ENCODE peak calls at places on chromosomes 2 and 18, in eight cellular contexts. S, D, B, Y, T, I, H and C are unnamed samples.

GRCh38 chr2:220662415-220662814 is 909.7 kb downstream of the EPHA4 start:
- DNase-seq in D (no peak), S (no peak), I (no peak), Y (no peak), B (no peak), H (no peak), T (no peak), C (no peak)

GRCh38 chr2:70202236-70202806 is 11.5 kb upstream of the C2orf42 start:
- DNase-seq in Y (no peak), I (no peak), T (no peak), H (no peak), D (no peak), S (no peak), B (no peak), C (no peak)

GRCh38 chr18:8601277-8602032 is 7.8 kb upstream of the RAB12 start:
- DNase-seq in H (no peak), I (no peak), T (no peak), B (no peak), Y (no peak), D (no peak), S (no peak), C (no peak)

GRCh38 chr2:27735263-27735904 is 36.1 kb upstream of the MRPL33 start:
- DNase-seq in I (peak; percentile 81), T (peak; percentile 70), D (no peak), B (peak; percentile 66), Y (peak; percentile 50), S (peak; percentile 35), H (peak; percentile 69), C (peak; percentile 92)

GRCh38 chr18:5294113-5294617 is 1.4 kb downstream of the ZBTB14 start:
- DNase-seq in B (peak; percentile 48), H (peak; percentile 46), I (no peak), Y (peak; percentile 10), D (peak; percentile 0), T (peak; percentile 48), S (no peak), C (peak; percentile 38)

GRCh38 chr2:32832821-32833220 is 113.9 kb upstream of the LTBP1 start:
- DNase-seq in I (peak; percentile 6), D (no peak), H (no peak), Y (peak; percentile 86), B (no peak), T (no peak), S (no peak), C (peak; percentile 21)

GRCh38 chr2:88442061-88442460 is 10.4 kb downstream of the FOXI3 start:
- DNase-seq in I (no peak), Y (no peak), T (no peak), B (no peak), D (no peak), S (no peak), H (no peak), C (no peak)

GRCh38 chr2:30629866-30630265 is 177.4 kb downstream of the CAPN13 start:
- DNase-seq in H (no peak), Y (peak; percentile 78), T (no peak), D (peak; percentile 11), S (no peak), I (no peak), B (no peak), C (no peak)

GRCh38 chr2:38376346-38376682 is 759 bp downstream of the ATL2 start:
- DNase-seq in S (peak; percentile 19), B (peak; percentile 41), H (no peak), D (peak; percentile 91), Y (peak; percentile 68), I (peak; percentile 57), T (peak; percentile 44), C (no peak)

GRCh38 chr18:57008001-57008686 is 138.7 kb upstream of the BOD1L2 start:
- DNase-seq in H (no peak), B (no peak), T (no peak), I (no peak), D (no peak), Y (no peak), S (no peak), C (no peak)

GRCh38 chr18:66694857-66695256 is 91.0 kb upstream of the CDH19 start:
- DNase-seq in I (no peak), B (no peak), T (no peak), H (no peak), S (no peak), Y (no peak), D (no peak), C (no peak)

GRCh38 chr2:238868067-238868524 is 20.2 kb downstream of the TWIST2 start:
- DNase-seq in D (no peak), I (no peak), B (no peak), T (no peak), Y (no peak), S (no peak), H (no peak), C (no peak)

GRCh38 chr2:86453838-86454237 is 12.7 kb downstream of the KDM3A start:
- DNase-seq in H (no peak), D (no peak), T (no peak), I (peak; percentile 33), S (no peak), B (no peak), Y (peak; percentile 92), C (no peak)

GRCh38 chr2:129859141-129859540 is 120.3 kb upstream of the RAB6C start:
- DNase-seq in H (no peak), S (no peak), B (no peak), T (no peak), D (no peak), I (no peak), Y (no peak), C (no peak)

GRCh38 chr2:32010670-32011565 is at the start of gene MEMO1:
- DNase-seq in S (peak; percentile 83), Y (peak; percentile 94), B (peak; percentile 88), H (peak; percentile 93), I (peak; percentile 91), T (peak; percentile 91), D (peak; percentile 95), C (peak; percentile 94)

GRCh38 chr2:108965540-108966299 is 23.3 kb downstream of the EDAR start:
- DNase-seq in H (no peak), Y (no peak), B (no peak), D (no peak), I (no peak), S (peak; percentile 33), T (no peak), C (no peak)

GRCh38 chr2:49261791-49262190 is 107.5 kb upstream of the FSHR start:
- DNase-seq in B (no peak), S (no peak), D (no peak), Y (no peak), T (no peak), I (no peak), H (no peak), C (no peak)

GRCh38 chr2:10097352-10098148 is 17.3 kb upstream of the CYS1 start:
- DNase-seq in B (no peak), D (peak; percentile 78), H (peak; percentile 71), I (peak; percentile 63), T (no peak), Y (peak; percentile 61), S (no peak), C (peak; percentile 93)

GRCh38 chr2:235416816-235417499 is 76.9 kb upstream of the AGAP1 start:
- DNase-seq in I (no peak), H (no peak), S (no peak), Y (peak; percentile 92), D (no peak), T (no peak), B (no peak), C (peak; percentile 33)

GRCh38 chr2:120945832-120946231 is 210.2 kb downstream of the GLI2 start:
- DNase-seq in T (no peak), I (no peak), D (no peak), Y (no peak), B (no peak), H (no peak), S (no peak), C (no peak)

GRCh38 chr18:62569081-62569480 is 46.3 kb downstream of the ZCCHC2 start:
- DNase-seq in S (no peak), B (no peak), D (no peak), I (no peak), Y (no peak), H (no peak), T (no peak), C (no peak)

GRCh38 chr18:35730738-35731370 is 149.3 kb downstream of the GALNT1 start:
- DNase-seq in I (no peak), D (no peak), T (no peak), Y (no peak), B (no peak), S (no peak), H (peak; percentile 49), C (no peak)

GRCh38 chr2:69781321-69782248 is 39.7 kb downstream of the ANXA4 start:
- DNase-seq in H (no peak), B (no peak), Y (peak; percentile 23), D (no peak), S (no peak), I (peak; percentile 33), T (no peak), C (no peak)

GRCh38 chr2:70499253-70499652 is 54.4 kb downstream of the TGFA start:
- DNase-seq in D (no peak), I (no peak), Y (no peak), H (no peak), B (no peak), S (no peak), T (no peak), C (no peak)

GRCh38 chr2:127107622-127107999 is 657 bp upstream of the BIN1 start:
- DNase-seq in B (no peak), H (no peak), D (peak; percentile 46), T (no peak), Y (peak; percentile 56), I (no peak), S (no peak), C (peak; percentile 62)

GRCh38 chr2:232309592-232309991 is 69.0 kb upstream of the ALPP start:
- DNase-seq in T (no peak), S (no peak), H (no peak), D (no peak), Y (no peak), I (no peak), B (no peak), C (peak; percentile 36)

GRCh38 chr18:75904416-75904815 is 476.9 kb upstream of the SMIM21 start:
- DNase-seq in I (no peak), H (no peak), B (no peak), T (no peak), S (no peak), Y (no peak), D (no peak), C (no peak)